ENCODE peak calls at places on chromosomes 12 and 14, in ten cellular contexts. B is heart left ventricle; N is fibroblast of lung; F is CD8-positive, alpha-beta memory T cell; T is RWPE2; Y is colonic mucosa; Q is IMR-90; M is body of pancreas; C is left ventricle myocardium inferior; U is hepatocyte. L is an unnamed sample.

GRCh38 chr12:63802012-63802608 is 22.4 kb downstream of the RXYLT1 start:
- DNase-seq in B (no peak), N (peak; percentile 48), F (no peak), T (no peak), Y (no peak), Q (peak; percentile 25), M (no peak), C (no peak), U (peak; percentile 28), L (no peak)

GRCh38 chr14:76975865-76976622 is 52.5 kb downstream of the IRF2BPL start:
- DNase-seq in B (no peak), N (no peak), F (no peak), T (no peak), Y (no peak), Q (no peak), M (no peak), C (no peak), U (no peak), L (no peak)

GRCh38 chr14:95696741-95697140 is 10.5 kb downstream of the TCL1B start:
- DNase-seq in B (no peak), N (no peak), F (no peak), T (no peak), Y (no peak), Q (no peak), M (no peak), C (no peak), U (no peak), L (no peak)

GRCh38 chr14:102928412-102929348 is 6.2 kb downstream of the AMN start:
- DNase-seq in B (peak; percentile 50), N (peak; percentile 31), F (peak; percentile 71), T (peak; percentile 72), Y (peak; percentile 97), Q (peak; percentile 5), M (peak; percentile 52), C (peak; percentile 58), U (peak; percentile 93), L (peak; percentile 73)

GRCh38 chr12:72485017-72485701 is 213.0 kb downstream of the TRHDE start:
- DNase-seq in B (no peak), N (no peak), F (no peak), T (no peak), Y (no peak), Q (no peak), M (no peak), C (no peak), U (no peak), L (no peak)

GRCh38 chr12:1530592-1531159 is 63.7 kb downstream of the FBXL14 start:
- DNase-seq in B (no peak), N (no peak), F (no peak), T (no peak), Y (no peak), Q (no peak), M (no peak), C (no peak), U (peak; percentile 32), L (no peak)

GRCh38 chr12:87953257-87953860 is 75.8 kb downstream of the C12orf50 start:
- DNase-seq in B (no peak), N (peak; percentile 76), F (no peak), T (no peak), Y (no peak), Q (peak; percentile 71), M (no peak), C (no peak), U (peak; percentile 48), L (no peak)

GRCh38 chr12:100564090-100564489 is 9.4 kb upstream of the GAS2L3 start:
- DNase-seq in B (no peak), N (no peak), F (no peak), T (no peak), Y (no peak), Q (peak; percentile 18), M (no peak), C (no peak), U (no peak), L (no peak)

GRCh38 chr14:90578283-90578985 is 181.6 kb downstream of the CALM1 start:
- DNase-seq in B (peak; percentile 54), N (no peak), F (no peak), T (no peak), Y (no peak), Q (no peak), M (no peak), C (peak; percentile 78), U (no peak), L (no peak)

GRCh38 chr12:76341436-76342030 is 6.7 kb downstream of the BBS10 start:
- DNase-seq in B (no peak), N (peak; percentile 24), F (no peak), T (no peak), Y (no peak), Q (peak; percentile 65), M (no peak), C (no peak), U (no peak), L (no peak)

GRCh38 chr12:120960657-120961056 is 17.7 kb upstream of the HNF1A start:
- DNase-seq in B (no peak), N (no peak), F (no peak), T (no peak), Y (no peak), Q (no peak), M (no peak), C (no peak), U (no peak), L (no peak)

GRCh38 chr12:88163371-88163770 is 21.3 kb downstream of the TMTC3 start:
- DNase-seq in B (no peak), N (no peak), F (no peak), T (no peak), Y (no peak), Q (no peak), M (no peak), C (no peak), U (no peak), L (no peak)

GRCh38 chr14:60002819-60003492 is 83.0 kb downstream of the LRRC9 start:
- DNase-seq in B (peak; percentile 85), N (no peak), F (no peak), T (no peak), Y (no peak), Q (no peak), M (peak; percentile 81), C (peak; percentile 81), U (peak; percentile 19), L (no peak)

GRCh38 chr12:26297386-26298070 is 102.2 kb downstream of the SSPN start:
- DNase-seq in B (no peak), N (no peak), F (no peak), T (no peak), Y (no peak), Q (no peak), M (no peak), C (no peak), U (no peak), L (no peak)
- H3K9me3 ChIP-seq in B (no peaks in the 10 kb centered on the region), N (no peaks in the 10 kb centered on the region), F (no peaks in the 10 kb centered on the region), T (no peaks in the 10 kb centered on the region), Y (no peaks in the 10 kb centered on the region), Q (no peaks in the 10 kb centered on the region), M (no peaks in the 10 kb centered on the region), C (no peaks in the 10 kb centered on the region), U (no peaks in the 10 kb centered on the region), L (no peaks in the 10 kb centered on the region)

DNA sequence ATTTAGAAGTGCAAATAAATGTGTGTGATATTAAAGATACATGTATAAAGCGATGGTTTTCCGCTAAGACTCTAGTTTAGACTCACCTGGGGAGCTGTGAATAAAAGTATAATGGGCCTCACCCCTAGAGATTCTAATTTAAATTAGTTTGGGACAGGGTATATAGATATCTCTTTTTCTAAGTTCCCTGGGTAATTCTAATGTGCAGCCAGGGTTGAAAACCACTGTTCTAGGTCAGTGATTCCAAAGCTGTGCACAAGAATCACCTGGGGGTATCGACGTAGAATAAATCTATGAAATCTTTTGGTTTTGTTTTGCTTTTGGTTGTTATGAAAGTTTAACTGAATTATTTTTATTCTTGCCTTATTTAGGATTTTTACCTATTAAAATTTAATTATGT is 302.1 kb downstream of the KCNH5 start:
- DNase-seq in B (no peak), N (no peak), F (no peak), T (no peak), Y (no peak), Q (no peak), M (no peak), C (no peak), U (no peak), L (no peak)
- H3K9me3 ChIP-seq in B (no peaks in the 10 kb centered on the region), N (no peaks in the 10 kb centered on the region), F (no peaks in the 10 kb centered on the region), T (no peaks in the 10 kb centered on the region), Y (no peaks in the 10 kb centered on the region), Q (no peaks in the 10 kb centered on the region), M (no peaks in the 10 kb centered on the region), C (no peaks in the 10 kb centered on the region), U (no peaks in the 10 kb centered on the region), L (no peaks in the 10 kb centered on the region)

GRCh38 chr12:21528953-21529352 is 2.9 kb downstream of the SPX start:
- DNase-seq in B (peak; percentile 22), N (peak; percentile 23), F (no peak), T (no peak), Y (no peak), Q (no peak), M (peak; percentile 53), C (no peak), U (no peak), L (no peak)

GRCh38 chr12:21526053-21526452 is at the start of gene SPX:
- DNase-seq in B (no peak), N (peak; percentile 55), F (no peak), T (no peak), Y (no peak), Q (peak; percentile 26), M (no peak), C (no peak), U (no peak), L (no peak)

GRCh38 chr12:21529456-21529855 is 3.4 kb downstream of the SPX start:
- DNase-seq in B (no peak), N (no peak), F (no peak), T (no peak), Y (no peak), Q (no peak), M (peak; percentile 42), C (no peak), U (no peak), L (no peak)

GRCh38 chr12:21526721-21527345 is 737 bp downstream of the SPX start:
- DNase-seq in B (no peak), N (peak; percentile 3), F (no peak), T (no peak), Y (no peak), Q (no peak), M (peak; percentile 54), C (no peak), U (no peak), L (no peak)

DNA sequence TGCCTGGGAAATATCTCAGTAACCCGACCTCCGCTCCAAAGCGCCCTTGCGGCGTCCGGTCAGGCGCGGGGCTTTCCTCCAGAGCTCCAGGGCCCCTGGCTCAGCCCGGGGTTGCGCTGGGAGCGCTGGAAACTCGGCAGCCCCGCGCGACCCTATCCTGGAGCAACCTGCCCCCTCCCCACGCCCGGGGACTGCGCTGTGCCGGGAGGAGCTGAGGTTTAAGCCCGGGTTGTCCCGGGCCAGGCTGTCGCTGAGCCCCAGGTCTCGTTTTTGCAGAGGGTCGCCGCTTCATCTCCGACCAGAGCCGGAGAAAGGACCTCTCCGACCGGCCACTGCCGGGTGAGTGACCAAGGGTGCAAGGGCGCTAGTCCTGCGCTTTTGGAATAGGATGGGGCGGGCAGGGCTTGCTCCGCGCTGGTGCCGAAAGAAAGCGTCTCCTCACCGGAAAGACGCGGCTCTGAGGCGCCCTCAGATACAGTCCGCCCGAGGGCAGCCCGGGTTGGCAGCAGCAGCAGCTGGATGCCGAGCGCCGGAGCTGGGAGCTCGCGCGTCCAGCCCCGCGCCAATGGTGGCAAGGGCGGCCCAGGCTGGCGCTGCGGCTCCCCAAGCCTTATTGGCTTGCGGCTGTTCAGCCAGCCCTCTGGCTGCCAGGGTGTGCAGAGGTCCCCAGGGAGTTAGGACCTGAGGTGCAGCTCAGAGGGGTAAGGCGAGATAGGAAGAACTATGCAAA is 1.5 kb downstream of the SPX start:
- DNase-seq in B (peak; percentile 51), N (peak; percentile 49), F (peak; percentile 45), T (peak; percentile 50), Y (peak; percentile 25), Q (peak; percentile 18), M (peak; percentile 71), C (peak; percentile 58), U (peak; percentile 73), L (peak; percentile 47)
- H3K9me3 ChIP-seq in B (no peaks in the 10 kb centered on the region), N (no peaks in the 10 kb centered on the region), F (no peaks in the 10 kb centered on the region), T (no peaks in the 10 kb centered on the region), Y (no peaks in the 10 kb centered on the region), Q (no peaks in the 10 kb centered on the region), M (no peaks in the 10 kb centered on the region), C (peaks cover 7% of the 10 kb centered on the region), U (no peaks in the 10 kb centered on the region), L (no peaks in the 10 kb centered on the region)

GRCh38 chr14:106013879-106014376 is 487.5 kb downstream of the TMEM121 start:
- DNase-seq in B (no peak), N (no peak), F (no peak), T (no peak), Y (no peak), Q (no peak), M (no peak), C (no peak), U (no peak), L (no peak)
- H3K9me3 ChIP-seq in B (no peaks in the 10 kb centered on the region), N (no peaks in the 10 kb centered on the region), F (no peaks in the 10 kb centered on the region), T (no peaks in the 10 kb centered on the region), Y (no peaks in the 10 kb centered on the region), Q (peaks cover 6% of the 10 kb centered on the region), M (no peaks in the 10 kb centered on the region), C (no peaks in the 10 kb centered on the region), U (no peaks in the 10 kb centered on the region), L (no peaks in the 10 kb centered on the region)

L was measured in T-helper 17 cell.